ENCODE peak calls at places on chromosomes 5 and 9, in seven cellular contexts. I is adrenal gland, F is lower leg skin, X is IMR-90, E is Peyer's patch, K is A549, U is body of pancreas. B is an unnamed sample.

GRCh38 chr5:57777174-57777581 is 294.6 kb upstream of the ACTBL2 start:
- DNase-seq in I (no peak), F (no peak), X (no peak), E (no peak), K (no peak), U (no peak), B (no peak)

GRCh38 chr9:105959491-105959890 is 265.1 kb downstream of the TMEM38B start:
- DNase-seq in I (no peak), F (no peak), X (no peak), E (no peak), K (no peak), U (no peak), B (no peak)

GRCh38 chr5:29193972-29194371 is 1999.5 kb upstream of the CDH6 start:
- DNase-seq in I (no peak), F (no peak), X (no peak), E (no peak), K (no peak), U (no peak), B (no peak)

GRCh38 chr5:142571351-142571750 is 114.5 kb downstream of the FGF1 start:
- DNase-seq in I (no peak), F (no peak), X (no peak), E (no peak), K (no peak), U (no peak), B (no peak)

GRCh38 chr5:134945041-134945440 is 22.7 kb upstream of the CATSPER3 start:
- DNase-seq in I (no peak), F (no peak), X (peak), E (no peak), K (no peak), U (no peak), B (no peak)

GRCh38 chr9:100307061-100307460 is 45.7 kb downstream of the TEX10 start:
- DNase-seq in I (no peak), F (no peak), X (no peak), E (no peak), K (no peak), U (no peak), B (no peak)

GRCh38 chr9:68843239-68843638 is 138.2 kb downstream of the PIP5K1B start:
- DNase-seq in I (no peak), F (no peak), X (no peak), E (no peak), K (no peak), U (no peak), B (no peak)

GRCh38 chr5:6567835-6568234 is 65.0 kb downstream of the NSUN2 start:
- DNase-seq in I (no peak), F (peak), X (no peak), E (no peak), K (no peak), U (no peak), B (no peak)

GRCh38 chr9:76136986-76137385 is 246.5 kb downstream of the PCSK5 start:
- DNase-seq in I (peak), F (no peak), X (peak), E (no peak), K (peak), U (no peak), B (no peak)

GRCh38 chr9:114413909-114414308 is 26.1 kb upstream of the AKNA start:
- DNase-seq in I (no peak), F (no peak), X (peak), E (no peak), K (no peak), U (no peak), B (no peak)

GRCh38 chr9:77392328-77392727 is 215.0 kb downstream of the VPS13A start:
- DNase-seq in I (no peak), F (no peak), X (no peak), E (no peak), K (no peak), U (no peak), B (peak)

GRCh38 chr5:530556-530955 is 6.3 kb upstream of the SLC9A3 start:
- DNase-seq in I (no peak), F (no peak), X (no peak), E (peak), K (no peak), U (no peak), B (no peak)

GRCh38 chr9:127791085-127791484 is 5.3 kb downstream of the CDK9 start:
- DNase-seq in I (no peak), F (no peak), X (no peak), E (no peak), K (no peak), U (no peak), B (no peak)

GRCh38 chr5:113250341-113250953 is 184.3 kb downstream of the TSSK1B start:
- DNase-seq in I (peak), F (no peak), X (peak), E (no peak), K (no peak), U (no peak), B (no peak)

GRCh38 chr9:69633716-69634115 is 38.5 kb downstream of the APBA1 start:
- DNase-seq in I (no peak), F (no peak), X (no peak), E (no peak), K (no peak), U (no peak), B (no peak)

GRCh38 chr9:109520475-109521132 is 22.5 kb upstream of the PTPN3 start:
- DNase-seq in I (peak), F (peak), X (peak), E (peak), K (peak), U (peak), B (peak)

GRCh38 chr5:14908195-14908594 is 36.6 kb upstream of the ANKH start:
- DNase-seq in I (no peak), F (no peak), X (peak), E (no peak), K (no peak), U (no peak), B (peak)

GRCh38 chr9:112380771-112381181 is 868 bp downstream of the HSDL2 start:
- DNase-seq in I (no peak), F (no peak), X (peak), E (no peak), K (no peak), U (no peak), B (peak)

GRCh38 chr5:139183502-139183901 is 14.7 kb downstream of the SIL1 start:
- DNase-seq in I (no peak), F (no peak), X (no peak), E (no peak), K (no peak), U (peak), B (no peak)

GRCh38 chr5:149035282-149035882 is 27.5 kb downstream of the SH3TC2 start:
- DNase-seq in I (peak), F (peak), X (peak), E (peak), K (peak), U (peak), B (peak)

GRCh38 chr5:43603535-43604363 is 769 bp downstream of the NNT start:
- DNase-seq in I (peak), F (peak), X (peak), E (peak), K (no peak), U (peak), B (peak)

GRCh38 chr5:43601454-43602260 is 1.3 kb upstream of the NNT start:
- DNase-seq in I (no peak), F (no peak), X (peak), E (no peak), K (no peak), U (no peak), B (peak)

GRCh38 chr5:43602456-43602817 is 543 bp upstream of the NNT start:
- DNase-seq in I (peak), F (no peak), X (peak), E (no peak), K (peak), U (peak), B (peak)

GRCh38 chr5:43604699-43605098 is 1.7 kb downstream of the NNT start:
- DNase-seq in I (no peak), F (no peak), X (no peak), E (no peak), K (no peak), U (no peak), B (no peak)

DNA sequence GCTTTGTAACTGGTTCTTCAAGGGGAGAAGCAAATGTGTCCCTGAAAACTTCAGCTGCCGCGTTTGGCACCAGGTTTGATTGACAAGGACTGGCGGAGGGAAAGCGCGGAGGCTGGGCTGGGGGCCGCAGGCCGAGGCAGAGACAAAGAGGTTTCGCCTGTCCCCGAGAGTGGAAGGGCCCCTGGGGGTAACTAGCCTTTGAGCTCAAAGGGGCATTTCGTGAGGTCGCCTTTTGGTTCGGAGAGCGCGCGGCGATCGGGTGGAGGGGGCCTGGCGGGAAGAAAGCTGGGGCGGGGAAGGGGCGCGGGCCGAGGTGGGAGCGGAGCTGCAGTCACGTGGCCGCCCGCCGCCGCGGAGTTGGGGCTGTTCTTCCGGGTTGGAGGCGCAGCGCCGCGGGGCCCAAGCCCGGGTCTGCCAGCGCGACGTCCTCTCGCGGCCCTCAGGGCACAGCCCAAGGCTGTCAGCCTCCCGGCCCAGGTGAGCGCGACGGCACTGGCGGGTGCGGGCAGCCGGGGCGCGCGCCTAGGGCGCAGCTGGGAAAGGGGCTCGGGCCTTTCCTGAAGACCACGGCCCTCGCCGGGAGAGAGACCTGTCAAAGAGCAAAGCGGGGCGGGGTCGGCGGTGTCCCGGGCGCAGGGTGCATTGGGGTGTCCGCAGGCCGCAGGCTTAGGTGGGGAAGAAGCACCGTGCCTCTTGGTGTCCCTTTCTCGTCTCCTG is at the start of gene NNT:
- DNase-seq in I (peak), F (peak), X (peak), E (peak), K (peak), U (peak), B (peak)
- TF ChIP-seq POLR2A in I (no peak), F (no peak), X (no peak), E (no peak), K (peak), U (peak), B (no peak)

GRCh38 chr9:33458444-33458843 is 11.1 kb upstream of the AQP3 start:
- DNase-seq in I (no peak), F (no peak), X (peak), E (no peak), K (peak), U (no peak), B (no peak)
- TF ChIP-seq POLR2A in I (no peak), F (no peak), X (no peak), E (no peak), K (no peak), U (no peak), B (no peak)

GRCh38 chr5:1799602-1800469 is at the start of gene MRPL36:
- DNase-seq in I (peak), F (peak), X (peak), E (peak), K (peak), U (peak), B (peak)
- TF ChIP-seq POLR2A in I (peak), F (no peak), X (peak), E (peak), K (peak), U (peak), B (peak)

GRCh38 chr5:10259916-10260315 is 9.8 kb downstream of the CCT5 start:
- DNase-seq in I (no peak), F (no peak), X (no peak), E (no peak), K (no peak), U (no peak), B (no peak)

GRCh38 chr5:10264569-10264968 is 14.5 kb downstream of the CCT5 start:
- DNase-seq in I (no peak), F (no peak), X (peak), E (no peak), K (no peak), U (no peak), B (no peak)

GRCh38 chr5:10261065-10261464 is 11.0 kb downstream of the CCT5 start:
- DNase-seq in I (no peak), F (no peak), X (no peak), E (no peak), K (no peak), U (no peak), B (no peak)

GRCh38 chr5:10262995-10263394 is 12.9 kb downstream of the CCT5 start:
- DNase-seq in I (no peak), F (no peak), X (no peak), E (no peak), K (no peak), U (no peak), B (no peak)

DNA sequence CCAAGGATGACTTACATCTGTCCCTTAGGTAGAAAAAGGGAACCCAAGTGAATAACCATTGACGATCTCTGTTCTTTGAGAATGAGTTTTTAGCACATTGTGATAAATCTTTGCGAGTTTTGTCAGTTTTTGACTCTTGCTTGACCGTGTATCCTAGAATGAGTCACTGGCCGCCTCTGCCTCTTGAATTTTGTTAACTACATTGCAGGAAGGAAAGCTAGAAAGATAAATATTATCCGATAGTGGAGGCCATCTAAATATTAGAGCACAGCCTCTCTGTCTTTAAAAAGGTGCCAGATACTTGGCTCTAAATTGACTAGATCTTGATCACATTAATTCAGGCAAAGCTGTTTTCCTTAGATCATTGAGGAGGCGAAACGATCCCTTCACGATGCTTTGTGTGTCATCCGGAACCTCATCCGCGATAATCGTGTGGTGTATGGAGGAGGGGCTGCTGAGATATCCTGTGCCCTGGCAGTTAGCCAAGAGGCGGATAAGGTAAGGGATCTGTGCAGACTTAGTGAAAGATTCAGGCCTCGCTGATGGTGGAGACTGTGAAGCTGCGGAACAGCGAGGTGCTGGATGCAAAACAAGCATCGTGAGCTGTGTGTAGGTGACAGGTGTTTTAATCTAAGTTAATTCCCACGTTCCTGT is 12.2 kb downstream of the CCT5 start:
- DNase-seq in I (no peak), F (no peak), X (no peak), E (no peak), K (no peak), U (no peak), B (no peak)
- TF ChIP-seq POLR2A in I (no peak), F (no peak), X (no peak), E (no peak), K (no peak), U (no peak), B (no peak)

GRCh38 chr5:10265245-10266109 is 15.4 kb downstream of the CCT5 start:
- DNase-seq in I (no peak), F (no peak), X (no peak), E (no peak), K (no peak), U (no peak), B (no peak)
- TF ChIP-seq POLR2A in I (no peak), F (no peak), X (no peak), E (no peak), K (no peak), U (no peak), B (no peak)

GRCh38 chr9:129175515-129175824 is 2.6 kb downstream of the IER5L start:
- DNase-seq in I (no peak), F (no peak), X (no peak), E (no peak), K (no peak), U (no peak), B (no peak)

GRCh38 chr9:129174724-129175514 is 3.1 kb downstream of the IER5L start:
- DNase-seq in I (peak), F (peak), X (peak), E (peak), K (peak), U (peak), B (no peak)

GRCh38 chr9:129177443-129177790 is 644 bp downstream of the IER5L start:
- DNase-seq in I (no peak), F (no peak), X (no peak), E (no peak), K (no peak), U (no peak), B (peak)

GRCh38 chr9:129176786-129177442 is 1.1 kb downstream of the IER5L start:
- DNase-seq in I (peak), F (no peak), X (peak), E (peak), K (no peak), U (peak), B (peak)

GRCh38 chr9:129175825-129176633 is 2.0 kb downstream of the IER5L start:
- DNase-seq in I (peak), F (peak), X (peak), E (peak), K (peak), U (peak), B (peak)
- TF ChIP-seq POLR2A in I (peak), F (no peak), X (peak), E (peak), K (peak), U (peak), B (peak)

DNA sequence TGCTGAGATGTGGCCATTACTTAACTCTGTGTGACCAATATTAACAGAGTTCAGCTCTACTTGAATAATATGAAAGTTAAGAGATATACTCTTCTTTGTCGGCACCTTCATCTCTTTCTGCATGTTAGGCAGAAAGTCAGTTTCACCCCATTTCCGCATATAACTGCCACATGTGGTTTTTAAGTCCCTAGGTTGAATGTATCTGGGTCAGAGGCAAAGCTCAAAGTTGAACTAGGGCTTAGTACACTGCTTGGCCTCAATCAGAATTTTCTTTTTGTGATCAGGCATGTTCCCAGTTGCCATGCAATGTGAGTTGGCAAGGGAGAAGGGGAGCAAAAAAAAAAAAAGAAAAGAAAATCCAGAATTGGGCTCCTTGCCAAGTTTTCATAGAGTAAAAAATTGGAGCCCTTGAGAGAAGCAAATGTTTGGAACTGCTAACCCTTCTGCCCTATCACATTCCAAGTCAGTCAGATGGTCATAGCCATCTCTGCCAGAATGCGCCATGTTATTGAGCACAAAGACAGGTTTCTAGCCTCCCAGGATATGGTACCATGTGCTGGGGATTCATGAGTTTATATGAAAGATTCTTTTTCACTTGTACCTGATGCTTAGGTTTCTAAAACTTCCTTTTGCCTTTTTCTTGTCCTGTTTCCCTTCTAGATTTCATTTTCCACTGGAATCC is 251.1 kb upstream of the RORB start:
- DNase-seq in I (no peak), F (no peak), X (no peak), E (no peak), K (no peak), U (no peak), B (no peak)
- TF ChIP-seq POLR2A in I (no peak), F (no peak), X (no peak), E (no peak), K (no peak), U (no peak), B (no peak)

DNA sequence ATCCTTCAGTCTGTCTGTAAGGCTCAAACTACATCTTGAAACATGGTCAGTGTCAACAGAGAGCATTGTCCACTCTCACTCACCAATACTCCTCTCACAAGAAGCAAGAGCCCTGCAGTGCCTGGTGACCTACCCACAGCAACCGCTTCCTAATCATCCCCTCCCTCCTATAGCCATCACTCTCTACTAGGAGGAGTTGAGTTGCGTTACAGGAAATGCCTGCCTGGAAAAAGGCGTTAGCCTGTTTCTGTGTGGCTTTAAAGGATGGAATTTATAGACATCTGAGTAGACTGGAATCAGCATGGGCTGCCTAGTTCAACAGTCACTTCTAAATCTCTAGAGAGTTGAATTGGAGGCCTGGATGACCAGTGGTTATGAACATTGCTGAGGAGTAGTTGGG is 108.3 kb upstream of the FER start:
- DNase-seq in I (no peak), F (no peak), X (no peak), E (no peak), K (no peak), U (no peak), B (no peak)
- TF ChIP-seq POLR2A in I (no peak), F (no peak), X (no peak), E (no peak), K (no peak), U (no peak), B (no peak)

GRCh38 chr9:130186051-130186450 is 13.8 kb downstream of the NCS1 start:
- DNase-seq in I (no peak), F (no peak), X (peak), E (no peak), K (no peak), U (no peak), B (peak)

GRCh38 chr9:130187523-130187846 is 15.3 kb downstream of the NCS1 start:
- DNase-seq in I (no peak), F (no peak), X (no peak), E (no peak), K (no peak), U (no peak), B (no peak)

GRCh38 chr9:130188860-130189481 is 16.8 kb downstream of the NCS1 start:
- DNase-seq in I (no peak), F (no peak), X (no peak), E (no peak), K (no peak), U (no peak), B (peak)

GRCh38 chr9:130185494-130186005 is 13.3 kb downstream of the NCS1 start:
- DNase-seq in I (no peak), F (no peak), X (peak), E (no peak), K (no peak), U (no peak), B (no peak)

DNA sequence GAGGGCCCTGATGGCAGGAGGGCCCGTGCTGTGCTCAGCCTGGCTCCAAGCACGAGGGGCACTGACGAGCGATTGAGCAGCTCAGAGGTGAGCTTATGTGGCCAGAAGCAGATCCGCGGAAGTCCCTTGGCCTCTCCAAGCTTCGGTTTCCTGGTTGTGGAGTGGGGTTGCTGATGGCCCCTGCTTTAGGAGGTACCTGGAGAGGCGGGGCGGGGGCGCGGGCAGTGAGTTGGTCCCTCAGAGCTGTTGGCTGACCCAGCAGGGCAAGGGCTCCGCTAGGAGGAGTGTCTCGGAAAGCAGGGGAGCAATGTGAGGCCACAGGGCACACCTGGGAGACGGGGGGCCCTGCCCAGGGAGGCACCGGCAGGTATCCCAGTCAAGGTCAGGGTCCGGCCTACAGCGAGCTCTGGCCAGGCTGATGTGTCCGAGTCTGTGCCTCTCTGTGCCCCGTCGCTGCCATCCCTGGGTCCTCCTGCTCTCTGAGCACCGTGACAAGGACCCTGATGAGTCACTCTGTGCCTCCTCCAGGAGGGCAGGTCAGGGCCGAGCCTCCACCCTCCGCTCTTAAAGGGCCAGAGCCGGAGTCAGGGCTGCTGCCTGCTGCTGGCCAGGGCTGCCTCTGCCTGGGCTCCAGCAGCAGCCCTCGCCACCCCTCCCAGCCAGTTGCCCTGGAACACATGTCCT is 14.8 kb downstream of the NCS1 start:
- DNase-seq in I (peak), F (no peak), X (peak), E (peak), K (peak), U (peak), B (peak)
- TF ChIP-seq POLR2A in I (no peak), F (no peak), X (no peak), E (peak), K (no peak), U (no peak), B (peak)

B was measured in erythroblast.